ENCODE peak calls at places on chromosomes 7 and 10, in nine cellular contexts. One of them, this sample, is unnamed.

GRCh38 chr7:28840515-28841125 is 117.5 kb downstream of the TRIL start:
- DNase-seq in left ventricle myocardium inferior: no peak
- DNase-seq in mammary epithelial cell: no peak
- DNase-seq in naive thymus-derived CD4-positive, alpha-beta T cell: no peak
- DNase-seq in AG04450: no peak
- DNase-seq in CD4-positive, alpha-beta T cell: no peak
- DNase-seq in lower lobe of right lung: no peak
- DNase-seq in fibroblast of lung: peak
- DNase-seq in stomach: no peak
- DNase-seq in this sample: no peak

GRCh38 chr10:132319853-132320669 is 11.9 kb upstream of the LRRC27 start:
- DNase-seq in left ventricle myocardium inferior: no peak
- DNase-seq in mammary epithelial cell: peak
- DNase-seq in naive thymus-derived CD4-positive, alpha-beta T cell: no peak
- DNase-seq in AG04450: peak
- DNase-seq in CD4-positive, alpha-beta T cell: no peak
- DNase-seq in lower lobe of right lung: no peak
- DNase-seq in fibroblast of lung: peak
- DNase-seq in stomach: no peak
- DNase-seq in this sample: no peak

GRCh38 chr7:4931932-4932331 is 27.1 kb downstream of the MMD2 start:
- DNase-seq in left ventricle myocardium inferior: no peak
- DNase-seq in mammary epithelial cell: peak
- DNase-seq in naive thymus-derived CD4-positive, alpha-beta T cell: no peak
- DNase-seq in AG04450: no peak
- DNase-seq in CD4-positive, alpha-beta T cell: no peak
- DNase-seq in lower lobe of right lung: no peak
- DNase-seq in fibroblast of lung: no peak
- DNase-seq in stomach: peak
- DNase-seq in this sample: no peak

GRCh38 chr7:133024604-133025003 is 57.3 kb downstream of the CHCHD3 start:
- DNase-seq in left ventricle myocardium inferior: no peak
- DNase-seq in mammary epithelial cell: no peak
- DNase-seq in naive thymus-derived CD4-positive, alpha-beta T cell: no peak
- DNase-seq in AG04450: no peak
- DNase-seq in CD4-positive, alpha-beta T cell: no peak
- DNase-seq in lower lobe of right lung: no peak
- DNase-seq in fibroblast of lung: no peak
- DNase-seq in stomach: no peak
- DNase-seq in this sample: no peak

GRCh38 chr10:114301177-114301576 is 62.1 kb downstream of the VWA2 start:
- DNase-seq in left ventricle myocardium inferior: no peak
- DNase-seq in mammary epithelial cell: peak
- DNase-seq in naive thymus-derived CD4-positive, alpha-beta T cell: no peak
- DNase-seq in AG04450: no peak
- DNase-seq in CD4-positive, alpha-beta T cell: no peak
- DNase-seq in lower lobe of right lung: no peak
- DNase-seq in fibroblast of lung: no peak
- DNase-seq in stomach: no peak
- DNase-seq in this sample: no peak

GRCh38 chr10:110751845-110752244 is 107.7 kb downstream of the RBM20 start:
- DNase-seq in left ventricle myocardium inferior: no peak
- DNase-seq in mammary epithelial cell: no peak
- DNase-seq in naive thymus-derived CD4-positive, alpha-beta T cell: no peak
- DNase-seq in AG04450: no peak
- DNase-seq in CD4-positive, alpha-beta T cell: no peak
- DNase-seq in lower lobe of right lung: no peak
- DNase-seq in fibroblast of lung: no peak
- DNase-seq in stomach: no peak
- DNase-seq in this sample: no peak

GRCh38 chr7:105920766-105921165 is 42.3 kb upstream of the CDHR3 start:
- DNase-seq in left ventricle myocardium inferior: no peak
- DNase-seq in mammary epithelial cell: peak
- DNase-seq in naive thymus-derived CD4-positive, alpha-beta T cell: no peak
- DNase-seq in AG04450: no peak
- DNase-seq in CD4-positive, alpha-beta T cell: no peak
- DNase-seq in lower lobe of right lung: no peak
- DNase-seq in fibroblast of lung: no peak
- DNase-seq in stomach: no peak
- DNase-seq in this sample: no peak

GRCh38 chr7:50068850-50069551 is 24.0 kb downstream of the ZPBP start:
- DNase-seq in left ventricle myocardium inferior: no peak
- DNase-seq in mammary epithelial cell: peak
- DNase-seq in naive thymus-derived CD4-positive, alpha-beta T cell: peak
- DNase-seq in AG04450: no peak
- DNase-seq in CD4-positive, alpha-beta T cell: peak
- DNase-seq in lower lobe of right lung: no peak
- DNase-seq in fibroblast of lung: no peak
- DNase-seq in stomach: peak
- DNase-seq in this sample: peak

GRCh38 chr10:71281646-71282322 is 37.3 kb upstream of the SLC29A3 start:
- DNase-seq in left ventricle myocardium inferior: no peak
- DNase-seq in mammary epithelial cell: no peak
- DNase-seq in naive thymus-derived CD4-positive, alpha-beta T cell: no peak
- DNase-seq in AG04450: no peak
- DNase-seq in CD4-positive, alpha-beta T cell: no peak
- DNase-seq in lower lobe of right lung: no peak
- DNase-seq in fibroblast of lung: no peak
- DNase-seq in stomach: no peak
- DNase-seq in this sample: no peak

GRCh38 chr10:71284544-71285179 is 34.4 kb upstream of the SLC29A3 start:
- DNase-seq in left ventricle myocardium inferior: no peak
- DNase-seq in mammary epithelial cell: no peak
- DNase-seq in naive thymus-derived CD4-positive, alpha-beta T cell: no peak
- DNase-seq in AG04450: no peak
- DNase-seq in CD4-positive, alpha-beta T cell: no peak
- DNase-seq in lower lobe of right lung: no peak
- DNase-seq in fibroblast of lung: no peak
- DNase-seq in stomach: no peak
- DNase-seq in this sample: no peak

GRCh38 chr10:71285180-71285545 is 33.9 kb upstream of the SLC29A3 start:
- DNase-seq in left ventricle myocardium inferior: no peak
- DNase-seq in mammary epithelial cell: peak
- DNase-seq in naive thymus-derived CD4-positive, alpha-beta T cell: no peak
- DNase-seq in AG04450: no peak
- DNase-seq in CD4-positive, alpha-beta T cell: no peak
- DNase-seq in lower lobe of right lung: no peak
- DNase-seq in fibroblast of lung: peak
- DNase-seq in stomach: peak
- DNase-seq in this sample: peak

GRCh38 chr10:71282323-71282680 is 36.8 kb upstream of the SLC29A3 start:
- DNase-seq in left ventricle myocardium inferior: no peak
- DNase-seq in mammary epithelial cell: no peak
- DNase-seq in naive thymus-derived CD4-positive, alpha-beta T cell: no peak
- DNase-seq in AG04450: no peak
- DNase-seq in CD4-positive, alpha-beta T cell: no peak
- DNase-seq in lower lobe of right lung: no peak
- DNase-seq in fibroblast of lung: no peak
- DNase-seq in stomach: no peak
- DNase-seq in this sample: no peak

GRCh38 chr10:71283410-71283809 is 35.6 kb upstream of the SLC29A3 start:
- DNase-seq in left ventricle myocardium inferior: no peak
- DNase-seq in mammary epithelial cell: no peak
- DNase-seq in naive thymus-derived CD4-positive, alpha-beta T cell: no peak
- DNase-seq in AG04450: no peak
- DNase-seq in CD4-positive, alpha-beta T cell: no peak
- DNase-seq in lower lobe of right lung: no peak
- DNase-seq in fibroblast of lung: no peak
- DNase-seq in stomach: no peak
- DNase-seq in this sample: no peak
- H3K27ac ChIP-seq in left ventricle myocardium inferior: no peak
- H3K27ac ChIP-seq in mammary epithelial cell: no peak
- H3K27ac ChIP-seq in naive thymus-derived CD4-positive, alpha-beta T cell: no peak
- H3K27ac ChIP-seq in AG04450: no peak
- H3K27ac ChIP-seq in CD4-positive, alpha-beta T cell: no peak
- H3K27ac ChIP-seq in lower lobe of right lung: no peak
- H3K27ac ChIP-seq in fibroblast of lung: no peak
- H3K27ac ChIP-seq in stomach: no peak
- H3K27ac ChIP-seq in this sample: no peak

DNA sequence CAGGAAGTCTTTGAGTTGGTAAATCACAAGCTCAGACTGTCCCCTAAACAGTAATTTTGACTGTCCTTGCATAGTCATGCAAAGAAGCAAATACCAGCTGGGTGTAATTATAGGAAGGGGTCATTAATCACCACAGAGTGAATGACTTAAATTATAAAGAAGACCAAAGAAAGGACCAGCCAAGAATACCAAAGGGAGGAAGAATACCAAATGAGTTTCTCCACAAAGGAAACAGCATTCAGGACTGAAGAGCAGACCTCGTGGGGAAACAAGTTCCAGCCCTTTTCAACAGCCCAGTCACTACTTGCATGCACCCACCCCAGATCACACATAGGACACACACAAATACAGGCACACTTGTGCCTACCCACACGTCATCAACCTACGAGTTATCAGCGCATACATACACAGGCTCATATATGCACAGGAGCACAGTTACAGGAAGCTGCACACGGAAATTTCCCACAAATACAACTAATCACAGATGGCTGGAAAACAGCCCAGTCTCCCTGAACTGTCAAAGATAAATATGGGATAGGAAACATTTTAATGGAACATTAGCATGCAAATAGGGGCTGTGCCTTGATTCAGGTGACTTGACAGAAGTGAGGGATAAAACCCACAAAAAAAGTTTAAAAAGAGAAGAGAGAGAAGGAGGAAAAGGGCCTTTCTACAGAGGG is 77.6 kb downstream of the DENND2A start:
- DNase-seq in left ventricle myocardium inferior: no peak
- DNase-seq in mammary epithelial cell: no peak
- DNase-seq in naive thymus-derived CD4-positive, alpha-beta T cell: no peak
- DNase-seq in AG04450: no peak
- DNase-seq in CD4-positive, alpha-beta T cell: no peak
- DNase-seq in lower lobe of right lung: no peak
- DNase-seq in fibroblast of lung: peak
- DNase-seq in stomach: no peak
- DNase-seq in this sample: no peak
- H3K27ac ChIP-seq in left ventricle myocardium inferior: no peak
- H3K27ac ChIP-seq in mammary epithelial cell: no peak
- H3K27ac ChIP-seq in naive thymus-derived CD4-positive, alpha-beta T cell: no peak
- H3K27ac ChIP-seq in AG04450: no peak
- H3K27ac ChIP-seq in CD4-positive, alpha-beta T cell: no peak
- H3K27ac ChIP-seq in lower lobe of right lung: no peak
- H3K27ac ChIP-seq in fibroblast of lung: no peak
- H3K27ac ChIP-seq in stomach: no peak
- H3K27ac ChIP-seq in this sample: no peak

GRCh38 chr7:47581442-47581820 is 480 bp downstream of the TNS3 start:
- DNase-seq in left ventricle myocardium inferior: no peak
- DNase-seq in mammary epithelial cell: no peak
- DNase-seq in naive thymus-derived CD4-positive, alpha-beta T cell: no peak
- DNase-seq in AG04450: no peak
- DNase-seq in CD4-positive, alpha-beta T cell: no peak
- DNase-seq in lower lobe of right lung: no peak
- DNase-seq in fibroblast of lung: no peak
- DNase-seq in stomach: peak
- DNase-seq in this sample: peak
- H3K27ac ChIP-seq in left ventricle myocardium inferior: peak
- H3K27ac ChIP-seq in mammary epithelial cell: peak
- H3K27ac ChIP-seq in naive thymus-derived CD4-positive, alpha-beta T cell: no peak
- H3K27ac ChIP-seq in AG04450: peak
- H3K27ac ChIP-seq in CD4-positive, alpha-beta T cell: no peak
- H3K27ac ChIP-seq in lower lobe of right lung: peak
- H3K27ac ChIP-seq in fibroblast of lung: peak
- H3K27ac ChIP-seq in stomach: peak
- H3K27ac ChIP-seq in this sample: no peak

GRCh38 chr7:107948645-107949442 is 54.1 kb downstream of the LAMB1 start:
- DNase-seq in left ventricle myocardium inferior: no peak
- DNase-seq in mammary epithelial cell: peak
- DNase-seq in naive thymus-derived CD4-positive, alpha-beta T cell: no peak
- DNase-seq in AG04450: peak
- DNase-seq in CD4-positive, alpha-beta T cell: no peak
- DNase-seq in lower lobe of right lung: no peak
- DNase-seq in fibroblast of lung: peak
- DNase-seq in stomach: no peak
- DNase-seq in this sample: no peak

GRCh38 chr7:107951172-107951787 is 51.7 kb downstream of the LAMB1 start:
- DNase-seq in left ventricle myocardium inferior: no peak
- DNase-seq in mammary epithelial cell: no peak
- DNase-seq in naive thymus-derived CD4-positive, alpha-beta T cell: no peak
- DNase-seq in AG04450: no peak
- DNase-seq in CD4-positive, alpha-beta T cell: no peak
- DNase-seq in lower lobe of right lung: no peak
- DNase-seq in fibroblast of lung: no peak
- DNase-seq in stomach: peak
- DNase-seq in this sample: no peak

GRCh38 chr7:107951896-107952295 is 51.1 kb downstream of the LAMB1 start:
- DNase-seq in left ventricle myocardium inferior: no peak
- DNase-seq in mammary epithelial cell: no peak
- DNase-seq in naive thymus-derived CD4-positive, alpha-beta T cell: no peak
- DNase-seq in AG04450: no peak
- DNase-seq in CD4-positive, alpha-beta T cell: no peak
- DNase-seq in lower lobe of right lung: no peak
- DNase-seq in fibroblast of lung: no peak
- DNase-seq in stomach: no peak
- DNase-seq in this sample: no peak

GRCh38 chr7:107946881-107947280 is 55.9 kb downstream of the DLD start:
- DNase-seq in left ventricle myocardium inferior: no peak
- DNase-seq in mammary epithelial cell: peak
- DNase-seq in naive thymus-derived CD4-positive, alpha-beta T cell: no peak
- DNase-seq in AG04450: no peak
- DNase-seq in CD4-positive, alpha-beta T cell: no peak
- DNase-seq in lower lobe of right lung: no peak
- DNase-seq in fibroblast of lung: no peak
- DNase-seq in stomach: no peak
- DNase-seq in this sample: no peak

GRCh38 chr7:107949443-107949935 is 53.5 kb downstream of the LAMB1 start:
- DNase-seq in left ventricle myocardium inferior: no peak
- DNase-seq in mammary epithelial cell: no peak
- DNase-seq in naive thymus-derived CD4-positive, alpha-beta T cell: no peak
- DNase-seq in AG04450: no peak
- DNase-seq in CD4-positive, alpha-beta T cell: no peak
- DNase-seq in lower lobe of right lung: no peak
- DNase-seq in fibroblast of lung: no peak
- DNase-seq in stomach: no peak
- DNase-seq in this sample: no peak
- H3K27ac ChIP-seq in left ventricle myocardium inferior: peak
- H3K27ac ChIP-seq in mammary epithelial cell: peak
- H3K27ac ChIP-seq in naive thymus-derived CD4-positive, alpha-beta T cell: no peak
- H3K27ac ChIP-seq in AG04450: no peak
- H3K27ac ChIP-seq in CD4-positive, alpha-beta T cell: no peak
- H3K27ac ChIP-seq in lower lobe of right lung: no peak
- H3K27ac ChIP-seq in fibroblast of lung: peak
- H3K27ac ChIP-seq in stomach: peak
- H3K27ac ChIP-seq in this sample: no peak

GRCh38 chr7:75712517-75713361 is 26.0 kb downstream of the HIP1 start:
- DNase-seq in left ventricle myocardium inferior: no peak
- DNase-seq in mammary epithelial cell: no peak
- DNase-seq in naive thymus-derived CD4-positive, alpha-beta T cell: no peak
- DNase-seq in AG04450: no peak
- DNase-seq in CD4-positive, alpha-beta T cell: no peak
- DNase-seq in lower lobe of right lung: peak
- DNase-seq in fibroblast of lung: no peak
- DNase-seq in stomach: no peak
- DNase-seq in this sample: no peak
- H3K27ac ChIP-seq in left ventricle myocardium inferior: peak
- H3K27ac ChIP-seq in mammary epithelial cell: no peak
- H3K27ac ChIP-seq in naive thymus-derived CD4-positive, alpha-beta T cell: no peak
- H3K27ac ChIP-seq in AG04450: peak
- H3K27ac ChIP-seq in CD4-positive, alpha-beta T cell: no peak
- H3K27ac ChIP-seq in lower lobe of right lung: peak
- H3K27ac ChIP-seq in fibroblast of lung: no peak
- H3K27ac ChIP-seq in stomach: peak
- H3K27ac ChIP-seq in this sample: peak

GRCh38 chr7:2775376-2775775 is 68.7 kb downstream of the GNA12 start:
- DNase-seq in left ventricle myocardium inferior: no peak
- DNase-seq in mammary epithelial cell: no peak
- DNase-seq in naive thymus-derived CD4-positive, alpha-beta T cell: no peak
- DNase-seq in AG04450: no peak
- DNase-seq in CD4-positive, alpha-beta T cell: no peak
- DNase-seq in lower lobe of right lung: no peak
- DNase-seq in fibroblast of lung: no peak
- DNase-seq in stomach: no peak
- DNase-seq in this sample: no peak
- H3K27ac ChIP-seq in left ventricle myocardium inferior: no peak
- H3K27ac ChIP-seq in mammary epithelial cell: no peak
- H3K27ac ChIP-seq in naive thymus-derived CD4-positive, alpha-beta T cell: no peak
- H3K27ac ChIP-seq in AG04450: no peak
- H3K27ac ChIP-seq in CD4-positive, alpha-beta T cell: no peak
- H3K27ac ChIP-seq in lower lobe of right lung: no peak
- H3K27ac ChIP-seq in fibroblast of lung: no peak
- H3K27ac ChIP-seq in stomach: no peak
- H3K27ac ChIP-seq in this sample: no peak